ENCODE peak calls at places on chromosomes 6 and 20, in six cellular contexts. One of them, this sample, is unnamed.
A peak's percentile ranks its signal among the peaks of the same experiment; 100 is the strongest.

GRCh38 chr6:132411296-132411695 is 10.0 kb upstream of the MOXD1 start:
- DNase-seq in T47D: no peak
- DNase-seq in stimulated activated CD8-positive, alpha-beta memory T cell treated with anti-CD3 and anti-CD28 coated beads, Interleukin-15, amount 100 ng/mL, for 24 hours: no peak
- DNase-seq in kidney: no peak
- DNase-seq in HT1080: no peak
- DNase-seq in iris pigment epithelial cell: no peak
- DNase-seq in this sample: no peak

GRCh38 chr6:164528539-164528938 is 780.9 kb downstream of the C6orf118 start:
- DNase-seq in iris pigment epithelial cell: no peak
- DNase-seq in stimulated activated CD8-positive, alpha-beta memory T cell treated with anti-CD3 and anti-CD28 coated beads, Interleukin-15, amount 100 ng/mL, for 24 hours: no peak
- DNase-seq in HT1080: no peak
- DNase-seq in kidney: no peak
- DNase-seq in T47D: no peak
- DNase-seq in this sample: no peak

GRCh38 chr6:62683063-62683462 is 397.0 kb upstream of the KHDRBS2 start:
- DNase-seq in HT1080: no peak
- DNase-seq in T47D: no peak
- DNase-seq in stimulated activated CD8-positive, alpha-beta memory T cell treated with anti-CD3 and anti-CD28 coated beads, Interleukin-15, amount 100 ng/mL, for 24 hours: no peak
- DNase-seq in kidney: no peak
- DNase-seq in iris pigment epithelial cell: no peak
- DNase-seq in this sample: no peak

GRCh38 chr6:121086876-121087275 is 247.4 kb downstream of the TBC1D32 start:
- DNase-seq in stimulated activated CD8-positive, alpha-beta memory T cell treated with anti-CD3 and anti-CD28 coated beads, Interleukin-15, amount 100 ng/mL, for 24 hours: no peak
- DNase-seq in kidney: no peak
- DNase-seq in HT1080: no peak
- DNase-seq in T47D: no peak
- DNase-seq in iris pigment epithelial cell: no peak
- DNase-seq in this sample: no peak

GRCh38 chr6:63805808-63806572 is 170.4 kb downstream of the PHF3 start:
- DNase-seq in iris pigment epithelial cell: peak; percentile 91
- DNase-seq in stimulated activated CD8-positive, alpha-beta memory T cell treated with anti-CD3 and anti-CD28 coated beads, Interleukin-15, amount 100 ng/mL, for 24 hours: no peak
- DNase-seq in kidney: no peak
- DNase-seq in T47D: no peak
- DNase-seq in HT1080: peak; percentile 90
- DNase-seq in this sample: no peak

GRCh38 chr20:58706150-58706892 is 13.7 kb downstream of the NPEPL1 start:
- DNase-seq in kidney: peak; percentile 41
- DNase-seq in iris pigment epithelial cell: no peak
- DNase-seq in HT1080: no peak
- DNase-seq in stimulated activated CD8-positive, alpha-beta memory T cell treated with anti-CD3 and anti-CD28 coated beads, Interleukin-15, amount 100 ng/mL, for 24 hours: no peak
- DNase-seq in T47D: no peak
- DNase-seq in this sample: peak; percentile 27

GRCh38 chr6:53796791-53797190 is 2.0 kb downstream of the LRRC1 start:
- DNase-seq in T47D: no peak
- DNase-seq in HT1080: no peak
- DNase-seq in kidney: no peak
- DNase-seq in stimulated activated CD8-positive, alpha-beta memory T cell treated with anti-CD3 and anti-CD28 coated beads, Interleukin-15, amount 100 ng/mL, for 24 hours: no peak
- DNase-seq in iris pigment epithelial cell: peak; percentile 47
- DNase-seq in this sample: no peak

GRCh38 chr6:53506872-53507271 is 38.0 kb downstream of the GCLC start:
- DNase-seq in T47D: no peak
- DNase-seq in stimulated activated CD8-positive, alpha-beta memory T cell treated with anti-CD3 and anti-CD28 coated beads, Interleukin-15, amount 100 ng/mL, for 24 hours: no peak
- DNase-seq in HT1080: no peak
- DNase-seq in iris pigment epithelial cell: no peak
- DNase-seq in kidney: no peak
- DNase-seq in this sample: no peak

GRCh38 chr6:72890233-72890632 is 268.4 kb downstream of the KCNQ5 start:
- DNase-seq in kidney: no peak
- DNase-seq in T47D: no peak
- DNase-seq in iris pigment epithelial cell: no peak
- DNase-seq in HT1080: no peak
- DNase-seq in stimulated activated CD8-positive, alpha-beta memory T cell treated with anti-CD3 and anti-CD28 coated beads, Interleukin-15, amount 100 ng/mL, for 24 hours: no peak
- DNase-seq in this sample: no peak

GRCh38 chr20:17834804-17835203 is 133.8 kb downstream of the SNX5 start:
- DNase-seq in iris pigment epithelial cell: no peak
- DNase-seq in stimulated activated CD8-positive, alpha-beta memory T cell treated with anti-CD3 and anti-CD28 coated beads, Interleukin-15, amount 100 ng/mL, for 24 hours: no peak
- DNase-seq in T47D: no peak
- DNase-seq in kidney: no peak
- DNase-seq in HT1080: no peak
- DNase-seq in this sample: no peak

This sample was measured in mesothelial cell of epicardium.